ENCODE peak calls at places on chromosome 18, in nine cellular contexts. One of them, this sample, is unnamed.

GRCh38 chr18:77023115-77023782 is 109.3 kb downstream of the MBP start:
- DNase-seq in stimulated activated CD4-positive, alpha-beta T cell treated with anti-CD3 and anti-CD28 coated beads, Interleukin-12 subunit alpha, Interleukin-12 subunit beta, amount 100 ng/mL, for 4 hours: no peak
- DNase-seq in T-helper 1 cell: no peak
- DNase-seq in NCI-H146: peak; percentile 60
- DNase-seq in right cardiac atrium: no peak
- DNase-seq in NCI-H345: no peak
- DNase-seq in endothelial cell: no peak
- DNase-seq in stimulated activated CD8-positive, alpha-beta memory T cell treated with anti-CD3 and anti-CD28 coated beads, Interleukin-2, amount 100 ng/mL, for 48 hours: no peak
- DNase-seq in HFF-Myc: no peak
- DNase-seq in this sample: no peak

GRCh38 chr18:76053551-76053950 is 441.5 kb downstream of the ZNF516 start:
- DNase-seq in stimulated activated CD4-positive, alpha-beta T cell treated with anti-CD3 and anti-CD28 coated beads, Interleukin-12 subunit alpha, Interleukin-12 subunit beta, amount 100 ng/mL, for 4 hours: no peak
- DNase-seq in T-helper 1 cell: no peak
- DNase-seq in NCI-H146: no peak
- DNase-seq in right cardiac atrium: no peak
- DNase-seq in NCI-H345: no peak
- DNase-seq in endothelial cell: no peak
- DNase-seq in stimulated activated CD8-positive, alpha-beta memory T cell treated with anti-CD3 and anti-CD28 coated beads, Interleukin-2, amount 100 ng/mL, for 48 hours: no peak
- DNase-seq in HFF-Myc: no peak
- DNase-seq in this sample: no peak

GRCh38 chr18:39946623-39947061 is 2008.4 kb upstream of the PIK3C3 start:
- DNase-seq in stimulated activated CD4-positive, alpha-beta T cell treated with anti-CD3 and anti-CD28 coated beads, Interleukin-12 subunit alpha, Interleukin-12 subunit beta, amount 100 ng/mL, for 4 hours: no peak
- DNase-seq in T-helper 1 cell: no peak
- DNase-seq in NCI-H146: peak; percentile 40
- DNase-seq in right cardiac atrium: no peak
- DNase-seq in NCI-H345: no peak
- DNase-seq in endothelial cell: no peak
- DNase-seq in stimulated activated CD8-positive, alpha-beta memory T cell treated with anti-CD3 and anti-CD28 coated beads, Interleukin-2, amount 100 ng/mL, for 48 hours: no peak
- DNase-seq in HFF-Myc: peak; percentile 14
- DNase-seq in this sample: peak; percentile 70

GRCh38 chr18:75247601-75248421 is 37.2 kb downstream of the TSHZ1 start:
- DNase-seq in stimulated activated CD4-positive, alpha-beta T cell treated with anti-CD3 and anti-CD28 coated beads, Interleukin-12 subunit alpha, Interleukin-12 subunit beta, amount 100 ng/mL, for 4 hours: no peak
- DNase-seq in T-helper 1 cell: no peak
- DNase-seq in NCI-H146: peak; percentile 71
- DNase-seq in right cardiac atrium: no peak
- DNase-seq in NCI-H345: no peak
- DNase-seq in endothelial cell: no peak
- DNase-seq in stimulated activated CD8-positive, alpha-beta memory T cell treated with anti-CD3 and anti-CD28 coated beads, Interleukin-2, amount 100 ng/mL, for 48 hours: no peak
- DNase-seq in HFF-Myc: no peak
- DNase-seq in this sample: peak; percentile 51

GRCh38 chr18:42437646-42438045 is 482.6 kb downstream of the PIK3C3 start:
- DNase-seq in stimulated activated CD4-positive, alpha-beta T cell treated with anti-CD3 and anti-CD28 coated beads, Interleukin-12 subunit alpha, Interleukin-12 subunit beta, amount 100 ng/mL, for 4 hours: no peak
- DNase-seq in T-helper 1 cell: no peak
- DNase-seq in NCI-H146: no peak
- DNase-seq in right cardiac atrium: no peak
- DNase-seq in NCI-H345: no peak
- DNase-seq in endothelial cell: no peak
- DNase-seq in stimulated activated CD8-positive, alpha-beta memory T cell treated with anti-CD3 and anti-CD28 coated beads, Interleukin-2, amount 100 ng/mL, for 48 hours: no peak
- DNase-seq in HFF-Myc: no peak
- DNase-seq in this sample: no peak

GRCh38 chr18:22563098-22563707 is 145.5 kb upstream of the CTAGE1 start:
- DNase-seq in stimulated activated CD4-positive, alpha-beta T cell treated with anti-CD3 and anti-CD28 coated beads, Interleukin-12 subunit alpha, Interleukin-12 subunit beta, amount 100 ng/mL, for 4 hours: no peak
- DNase-seq in T-helper 1 cell: no peak
- DNase-seq in NCI-H146: peak; percentile 80
- DNase-seq in right cardiac atrium: no peak
- DNase-seq in NCI-H345: no peak
- DNase-seq in endothelial cell: peak; percentile 35
- DNase-seq in stimulated activated CD8-positive, alpha-beta memory T cell treated with anti-CD3 and anti-CD28 coated beads, Interleukin-2, amount 100 ng/mL, for 48 hours: no peak
- DNase-seq in HFF-Myc: peak; percentile 78
- DNase-seq in this sample: peak; percentile 87

GRCh38 chr18:56641714-56642331 is 3.4 kb upstream of the TXNL1 start:
- DNase-seq in stimulated activated CD4-positive, alpha-beta T cell treated with anti-CD3 and anti-CD28 coated beads, Interleukin-12 subunit alpha, Interleukin-12 subunit beta, amount 100 ng/mL, for 4 hours: no peak
- DNase-seq in T-helper 1 cell: no peak
- DNase-seq in NCI-H146: no peak
- DNase-seq in right cardiac atrium: no peak
- DNase-seq in NCI-H345: no peak
- DNase-seq in endothelial cell: no peak
- DNase-seq in stimulated activated CD8-positive, alpha-beta memory T cell treated with anti-CD3 and anti-CD28 coated beads, Interleukin-2, amount 100 ng/mL, for 48 hours: no peak
- DNase-seq in HFF-Myc: no peak
- DNase-seq in this sample: no peak

GRCh38 chr18:53268455-53268854 is 928.5 kb downstream of the DCC start:
- DNase-seq in stimulated activated CD4-positive, alpha-beta T cell treated with anti-CD3 and anti-CD28 coated beads, Interleukin-12 subunit alpha, Interleukin-12 subunit beta, amount 100 ng/mL, for 4 hours: no peak
- DNase-seq in T-helper 1 cell: no peak
- DNase-seq in NCI-H146: no peak
- DNase-seq in right cardiac atrium: no peak
- DNase-seq in NCI-H345: no peak
- DNase-seq in endothelial cell: no peak
- DNase-seq in stimulated activated CD8-positive, alpha-beta memory T cell treated with anti-CD3 and anti-CD28 coated beads, Interleukin-2, amount 100 ng/mL, for 48 hours: no peak
- DNase-seq in HFF-Myc: no peak
- DNase-seq in this sample: no peak

GRCh38 chr18:48274301-48274700 is 134.9 kb downstream of the ZBTB7C start:
- DNase-seq in stimulated activated CD4-positive, alpha-beta T cell treated with anti-CD3 and anti-CD28 coated beads, Interleukin-12 subunit alpha, Interleukin-12 subunit beta, amount 100 ng/mL, for 4 hours: no peak
- DNase-seq in T-helper 1 cell: no peak
- DNase-seq in NCI-H146: peak; percentile 38
- DNase-seq in right cardiac atrium: no peak
- DNase-seq in NCI-H345: peak; percentile 26
- DNase-seq in endothelial cell: no peak
- DNase-seq in stimulated activated CD8-positive, alpha-beta memory T cell treated with anti-CD3 and anti-CD28 coated beads, Interleukin-2, amount 100 ng/mL, for 48 hours: no peak
- DNase-seq in HFF-Myc: no peak
- DNase-seq in this sample: no peak

GRCh38 chr18:13562494-13563029 is 163.8 kb downstream of the FAM210A start:
- DNase-seq in stimulated activated CD4-positive, alpha-beta T cell treated with anti-CD3 and anti-CD28 coated beads, Interleukin-12 subunit alpha, Interleukin-12 subunit beta, amount 100 ng/mL, for 4 hours: peak; percentile 82
- DNase-seq in T-helper 1 cell: no peak
- DNase-seq in NCI-H146: no peak
- DNase-seq in right cardiac atrium: no peak
- DNase-seq in NCI-H345: no peak
- DNase-seq in endothelial cell: no peak
- DNase-seq in stimulated activated CD8-positive, alpha-beta memory T cell treated with anti-CD3 and anti-CD28 coated beads, Interleukin-2, amount 100 ng/mL, for 48 hours: peak; percentile 84
- DNase-seq in HFF-Myc: no peak
- DNase-seq in this sample: no peak

GRCh38 chr18:74196220-74197119 is 48.1 kb downstream of the TIMM21 start:
- DNase-seq in stimulated activated CD4-positive, alpha-beta T cell treated with anti-CD3 and anti-CD28 coated beads, Interleukin-12 subunit alpha, Interleukin-12 subunit beta, amount 100 ng/mL, for 4 hours: peak; percentile 21
- DNase-seq in T-helper 1 cell: no peak
- DNase-seq in NCI-H146: peak; percentile 77
- DNase-seq in right cardiac atrium: no peak
- DNase-seq in NCI-H345: peak; percentile 70
- DNase-seq in endothelial cell: peak; percentile 36
- DNase-seq in stimulated activated CD8-positive, alpha-beta memory T cell treated with anti-CD3 and anti-CD28 coated beads, Interleukin-2, amount 100 ng/mL, for 48 hours: no peak
- DNase-seq in HFF-Myc: peak; percentile 31
- DNase-seq in this sample: peak; percentile 78

GRCh38 chr18:61400714-61401113 is 67.5 kb downstream of the CDH20 start:
- DNase-seq in stimulated activated CD4-positive, alpha-beta T cell treated with anti-CD3 and anti-CD28 coated beads, Interleukin-12 subunit alpha, Interleukin-12 subunit beta, amount 100 ng/mL, for 4 hours: no peak
- DNase-seq in T-helper 1 cell: no peak
- DNase-seq in NCI-H146: no peak
- DNase-seq in right cardiac atrium: no peak
- DNase-seq in NCI-H345: no peak
- DNase-seq in endothelial cell: no peak
- DNase-seq in stimulated activated CD8-positive, alpha-beta memory T cell treated with anti-CD3 and anti-CD28 coated beads, Interleukin-2, amount 100 ng/mL, for 48 hours: no peak
- DNase-seq in HFF-Myc: no peak
- DNase-seq in this sample: peak; percentile 43

GRCh38 chr18:23884712-23885375 is 129.7 kb upstream of the TTC39C start:
- DNase-seq in stimulated activated CD4-positive, alpha-beta T cell treated with anti-CD3 and anti-CD28 coated beads, Interleukin-12 subunit alpha, Interleukin-12 subunit beta, amount 100 ng/mL, for 4 hours: no peak
- DNase-seq in T-helper 1 cell: no peak
- DNase-seq in NCI-H146: peak; percentile 97
- DNase-seq in right cardiac atrium: no peak
- DNase-seq in NCI-H345: peak; percentile 80
- DNase-seq in endothelial cell: no peak
- DNase-seq in stimulated activated CD8-positive, alpha-beta memory T cell treated with anti-CD3 and anti-CD28 coated beads, Interleukin-2, amount 100 ng/mL, for 48 hours: no peak
- DNase-seq in HFF-Myc: no peak
- DNase-seq in this sample: no peak

GRCh38 chr18:1573732-1574131 is 669.1 kb downstream of the ADCYAP1 start:
- DNase-seq in stimulated activated CD4-positive, alpha-beta T cell treated with anti-CD3 and anti-CD28 coated beads, Interleukin-12 subunit alpha, Interleukin-12 subunit beta, amount 100 ng/mL, for 4 hours: no peak
- DNase-seq in T-helper 1 cell: no peak
- DNase-seq in NCI-H146: no peak
- DNase-seq in right cardiac atrium: no peak
- DNase-seq in NCI-H345: no peak
- DNase-seq in endothelial cell: no peak
- DNase-seq in stimulated activated CD8-positive, alpha-beta memory T cell treated with anti-CD3 and anti-CD28 coated beads, Interleukin-2, amount 100 ng/mL, for 48 hours: no peak
- DNase-seq in HFF-Myc: no peak
- DNase-seq in this sample: no peak

GRCh38 chr18:58314284-58314683 is 270.3 kb downstream of the NEDD4L start:
- DNase-seq in stimulated activated CD4-positive, alpha-beta T cell treated with anti-CD3 and anti-CD28 coated beads, Interleukin-12 subunit alpha, Interleukin-12 subunit beta, amount 100 ng/mL, for 4 hours: no peak
- DNase-seq in T-helper 1 cell: no peak
- DNase-seq in NCI-H146: no peak
- DNase-seq in right cardiac atrium: peak; percentile 64
- DNase-seq in NCI-H345: no peak
- DNase-seq in endothelial cell: no peak
- DNase-seq in stimulated activated CD8-positive, alpha-beta memory T cell treated with anti-CD3 and anti-CD28 coated beads, Interleukin-2, amount 100 ng/mL, for 48 hours: no peak
- DNase-seq in HFF-Myc: peak; percentile 43
- DNase-seq in this sample: peak; percentile 94

GRCh38 chr18:892316-892715 is 12.4 kb upstream of the ADCYAP1 start:
- DNase-seq in stimulated activated CD4-positive, alpha-beta T cell treated with anti-CD3 and anti-CD28 coated beads, Interleukin-12 subunit alpha, Interleukin-12 subunit beta, amount 100 ng/mL, for 4 hours: no peak
- DNase-seq in T-helper 1 cell: no peak
- DNase-seq in NCI-H146: no peak
- DNase-seq in right cardiac atrium: no peak
- DNase-seq in NCI-H345: no peak
- DNase-seq in endothelial cell: no peak
- DNase-seq in stimulated activated CD8-positive, alpha-beta memory T cell treated with anti-CD3 and anti-CD28 coated beads, Interleukin-2, amount 100 ng/mL, for 48 hours: no peak
- DNase-seq in HFF-Myc: no peak
- DNase-seq in this sample: no peak

GRCh38 chr18:55695091-55695490 is 107.1 kb upstream of the TCF4 start:
- DNase-seq in stimulated activated CD4-positive, alpha-beta T cell treated with anti-CD3 and anti-CD28 coated beads, Interleukin-12 subunit alpha, Interleukin-12 subunit beta, amount 100 ng/mL, for 4 hours: no peak
- DNase-seq in T-helper 1 cell: no peak
- DNase-seq in NCI-H146: no peak
- DNase-seq in right cardiac atrium: no peak
- DNase-seq in NCI-H345: no peak
- DNase-seq in endothelial cell: no peak
- DNase-seq in stimulated activated CD8-positive, alpha-beta memory T cell treated with anti-CD3 and anti-CD28 coated beads, Interleukin-2, amount 100 ng/mL, for 48 hours: no peak
- DNase-seq in HFF-Myc: no peak
- DNase-seq in this sample: no peak

This sample was measured in AG08395.